ENCODE peak calls at places on chromosomes 1 and 21, in four cellular contexts. G is cardiac muscle cell, R is HCT116, U is breast epithelium. Y is an unnamed sample.

GRCh38 chr1:214417545-214418210 is 133.7 kb downstream of the PTPN14 start:
- DNase-seq in G (no peak), R (no peak), U (no peak), Y (no peak)

GRCh38 chr1:203607169-203607873 is 19.3 kb upstream of the ATP2B4 start:
- DNase-seq in G (peak), R (no peak), U (no peak), Y (peak)

GRCh38 chr1:67674260-67675011 is 10.6 kb upstream of the GADD45A start:
- DNase-seq in G (peak), R (no peak), U (peak), Y (peak)

GRCh38 chr1:46718340-46718726 is 581 bp downstream of the EFCAB14 start:
- DNase-seq in G (peak), R (no peak), U (no peak), Y (no peak)

GRCh38 chr1:33864460-33865389 is 846 bp downstream of the HMGB4 start:
- DNase-seq in G (no peak), R (no peak), U (no peak), Y (no peak)

GRCh38 chr1:159113783-159114182 is 37.2 kb upstream of the AIM2 start:
- DNase-seq in G (peak), R (no peak), U (no peak), Y (no peak)

GRCh38 chr1:1024421-1025415 is 4.8 kb downstream of the AGRN start:
- DNase-seq in G (no peak), R (peak), U (peak), Y (no peak)

GRCh38 chr1:199821029-199821779 is 206.3 kb upstream of the NR5A2 start:
- DNase-seq in G (no peak), R (no peak), U (no peak), Y (no peak)

GRCh38 chr1:27379564-27380132 is 3.5 kb downstream of the CD164L2 start:
- DNase-seq in G (no peak), R (no peak), U (no peak), Y (no peak)

GRCh38 chr1:18256318-18257235 is 149.0 kb downstream of the IGSF21 start:
- DNase-seq in G (peak), R (no peak), U (no peak), Y (no peak)

GRCh38 chr21:45404726-45405270 is at the start of gene COL18A1:
- DNase-seq in G (peak), R (no peak), U (no peak), Y (peak)

GRCh38 chr1:9128161-9128519 is 762 bp downstream of the GPR157 start:
- DNase-seq in G (no peak), R (no peak), U (peak), Y (no peak)

GRCh38 chr1:9126511-9126910 is 2.4 kb downstream of the GPR157 start:
- DNase-seq in G (no peak), R (no peak), U (no peak), Y (no peak)

GRCh38 chr1:9129391-9130041 is 614 bp upstream of the GPR157 start:
- DNase-seq in G (peak), R (peak), U (peak), Y (peak)

GRCh38 chr1:9127395-9128160 is 1.3 kb downstream of the GPR157 start:
- DNase-seq in G (no peak), R (no peak), U (no peak), Y (no peak)

DNA sequence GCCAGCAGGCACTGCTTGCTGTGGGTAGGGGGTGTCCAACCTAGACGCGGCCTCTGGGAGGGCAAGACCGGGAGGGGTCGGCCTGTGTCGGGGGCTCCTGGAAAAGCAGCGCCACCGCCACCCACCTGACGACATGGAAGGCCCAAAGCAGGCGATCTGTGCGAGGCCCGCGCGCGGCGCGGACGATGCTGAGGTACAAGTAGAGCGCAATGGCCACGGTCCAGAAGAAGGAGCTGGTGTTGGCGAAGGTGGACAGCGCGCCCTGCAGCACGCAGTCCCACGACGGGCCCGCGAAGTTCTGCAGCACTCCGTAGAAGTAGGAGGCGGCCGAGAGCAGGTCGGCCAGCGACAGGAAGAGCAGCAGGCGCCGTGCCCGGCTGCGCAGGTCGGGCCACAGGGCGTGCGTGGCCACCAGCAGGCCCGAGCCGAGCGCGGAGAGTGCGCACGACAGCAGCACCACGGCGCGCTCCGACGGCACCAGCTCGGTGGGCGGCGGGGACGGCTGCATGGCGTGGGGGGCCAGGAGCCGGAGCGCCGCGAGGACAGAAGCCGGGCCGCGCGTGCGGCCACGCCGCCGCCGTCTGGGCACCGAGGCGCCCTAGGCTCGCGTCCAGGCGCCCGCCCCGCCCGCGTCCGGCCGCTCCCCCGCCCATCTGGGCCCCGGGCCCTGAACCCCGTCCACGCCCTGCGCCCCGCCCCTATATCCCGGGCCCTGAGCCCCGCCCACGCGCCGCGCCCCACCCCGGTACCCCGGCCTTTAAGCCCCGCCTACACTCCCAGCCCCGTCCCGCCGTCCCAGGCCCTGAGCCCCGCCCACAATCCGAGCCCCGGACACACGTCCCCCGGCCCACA is at the start of gene GPR157:
- DNase-seq in G (peak), R (peak), U (peak), Y (peak)
- TF ChIP-seq CTCF in G (no peak), R (no peak), U (no peak), Y (no peak)

DNA sequence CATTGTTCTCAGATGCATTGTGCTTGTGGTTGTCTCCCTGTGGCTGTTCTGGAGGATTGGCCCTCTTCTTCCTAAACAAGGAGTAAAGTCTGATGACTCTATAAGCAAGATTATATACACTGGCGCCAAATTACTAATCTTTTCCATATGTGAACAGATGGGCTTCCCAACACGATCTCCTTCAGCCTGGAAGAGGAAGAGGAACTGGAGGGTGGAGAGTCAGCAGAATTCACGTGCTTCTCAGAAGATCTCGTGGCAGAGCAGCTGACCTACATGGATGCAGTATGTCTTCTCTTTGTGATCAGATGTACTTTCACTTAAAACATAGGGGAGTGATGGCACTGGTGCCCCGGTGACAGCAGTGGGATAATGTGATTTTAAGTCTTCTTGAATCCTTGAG is 78.7 kb downstream of the RGL1 start:
- DNase-seq in G (no peak), R (no peak), U (no peak), Y (no peak)
- H3K27ac ChIP-seq in G (no peak), R (no peak), U (peak), Y (no peak)

GRCh38 chr1:97186381-97186780 is 464.8 kb downstream of the PTBP2 start:
- DNase-seq in G (peak), R (peak), U (no peak), Y (no peak)
- TF ChIP-seq CTCF in G (peak), R (peak), U (no peak), Y (no peak)

DNA sequence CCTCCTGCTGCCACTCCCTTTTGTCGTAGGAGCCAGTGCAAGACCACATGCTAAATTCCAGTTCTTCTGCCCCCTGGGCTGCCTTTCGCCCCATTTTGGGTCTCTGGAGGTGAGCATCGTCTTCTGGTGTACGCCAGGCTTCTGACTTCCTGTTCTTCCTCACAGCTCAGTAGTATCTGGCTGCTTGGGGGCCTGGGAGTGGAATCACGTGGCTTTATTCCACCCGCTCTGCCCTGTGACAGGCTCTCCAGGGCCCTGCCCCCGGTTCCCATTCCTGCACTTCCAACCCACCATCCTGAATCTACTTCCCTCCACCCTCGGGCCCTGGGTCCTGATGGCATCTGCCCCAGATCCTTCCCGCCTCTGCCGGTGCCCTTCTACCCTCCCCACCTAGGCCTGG is 3.6 kb downstream of the NFASC start:
- DNase-seq in G (no peak), R (no peak), U (no peak), Y (no peak)
- H3K27ac ChIP-seq in G (no peak), R (no peak), U (no peak), Y (no peak)